ENCODE peak calls at places on chromosomes 3 and 15, in five cellular contexts. Z is Peyer's patch, C is SK-N-SH, N is SJSA1, K is IMR-90. P is an unnamed sample.

GRCh38 chr15:90165157-90165556 is 36.0 kb upstream of the SEMA4B start:
- DNase-seq in K (no peak), N (no peak), Z (no peak), C (no peak), P (no peak)

GRCh38 chr15:74821091-74821789 is 5.2 kb upstream of the CPLX3 start:
- DNase-seq in K (no peak), C (peak; percentile 56), N (no peak), Z (peak; percentile 62), P (no peak)

GRCh38 chr3:31285808-31286486 is 246.8 kb upstream of the STT3B start:
- DNase-seq in Z (no peak), C (no peak), N (no peak), K (no peak), P (no peak)

GRCh38 chr3:173037840-173038483 is 103.1 kb downstream of the SPATA16 start:
- DNase-seq in N (no peak), C (no peak), K (no peak), Z (no peak), P (no peak)

GRCh38 chr3:113947372-113948014 is at the start of gene ZDHHC23:
- DNase-seq in Z (peak; percentile 53), C (peak; percentile 86), N (peak; percentile 40), K (peak; percentile 34), P (peak; percentile 71)

GRCh38 chr15:100338971-100339444 is 2.8 kb downstream of the ADAMTS17 start:
- DNase-seq in C (peak; percentile 72), N (no peak), Z (peak; percentile 40), K (peak; percentile 24), P (peak; percentile 75)

GRCh38 chr3:51729005-51729633 is 22.3 kb downstream of the GRM2 start:
- DNase-seq in C (no peak), K (no peak), Z (no peak), N (no peak), P (no peak)

GRCh38 chr15:92400980-92401787 is 7.5 kb downstream of the ST8SIA2 start:
- DNase-seq in C (no peak), N (no peak), Z (no peak), K (no peak), P (no peak)

GRCh38 chr3:111859974-111860859 is 1.2 kb downstream of the PHLDB2 start:
- DNase-seq in N (peak; percentile 76), Z (peak; percentile 70), C (peak; percentile 69), K (peak; percentile 87), P (peak; percentile 11)
- H3K4me1 ChIP-seq in N (peaks cover 45% of the 10 kb centered on the region), Z (no peaks in the 10 kb centered on the region), C (peaks cover 7% of the 10 kb centered on the region), K (peaks cover under 1% of the 10 kb centered on the region), P (peaks cover 5% of the 10 kb centered on the region)

GRCh38 chr15:67820992-67821783 is 4.1 kb upstream of the SKOR1 start:
- DNase-seq in N (peak; percentile 65), K (peak; percentile 51), Z (no peak), C (no peak), P (no peak)

GRCh38 chr15:67822537-67823370 is 2.6 kb upstream of the SKOR1 start:
- DNase-seq in C (peak; percentile 81), K (no peak), Z (no peak), N (no peak), P (no peak)

GRCh38 chr15:67823371-67824156 is 1.7 kb upstream of the SKOR1 start:
- DNase-seq in N (no peak), K (no peak), C (peak; percentile 84), Z (no peak), P (peak; percentile 37)

GRCh38 chr15:67820147-67820991 is 4.9 kb upstream of the SKOR1 start:
- DNase-seq in N (no peak), C (no peak), K (no peak), Z (no peak), P (no peak)

DNA sequence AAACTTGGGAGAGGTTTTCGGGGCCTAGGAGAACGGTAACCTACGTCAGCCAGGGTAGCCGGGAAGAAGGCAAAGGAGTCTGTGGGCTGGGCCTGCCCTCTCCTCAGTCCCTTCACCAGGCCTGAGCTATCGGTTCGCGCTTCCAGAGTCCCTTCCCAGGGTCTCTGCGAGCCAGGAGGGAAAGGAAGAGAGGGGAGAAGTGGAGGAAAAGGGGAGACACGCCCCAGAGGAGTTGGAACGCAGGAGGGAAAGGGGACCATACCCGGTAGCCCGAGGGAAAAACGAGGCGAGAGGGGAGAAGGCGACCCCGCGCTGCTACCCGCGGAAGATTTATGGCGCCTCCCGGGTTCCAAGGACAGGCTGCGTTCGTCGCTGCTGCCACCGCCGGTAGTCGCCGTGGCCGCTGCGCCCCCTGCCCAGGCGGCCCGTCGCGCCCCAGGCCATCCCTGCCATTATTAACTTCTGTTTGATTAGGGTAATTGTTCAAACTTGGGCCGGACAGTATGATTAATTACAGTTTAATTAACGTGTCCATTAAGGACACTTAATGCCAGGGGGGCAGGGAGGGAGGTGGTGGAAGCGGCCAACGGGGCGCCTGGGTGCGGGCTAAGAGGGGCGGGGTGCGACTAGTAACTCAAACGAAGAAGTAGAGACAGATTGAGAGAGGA is 3.4 kb upstream of the SKOR1 start:
- DNase-seq in C (peak; percentile 74), K (no peak), N (no peak), Z (no peak), P (no peak)
- H3K4me1 ChIP-seq in C (peaks cover 22% of the 10 kb centered on the region), K (peaks cover 3% of the 10 kb centered on the region), N (peaks cover 4% of the 10 kb centered on the region), Z (peaks cover 27% of the 10 kb centered on the region), P (peaks cover 10% of the 10 kb centered on the region)

GRCh38 chr3:149657796-149658443 is at the start of gene WWTR1:
- DNase-seq in C (peak; percentile 80), Z (peak; percentile 65), N (peak; percentile 97), K (peak; percentile 94), P (no peak)

GRCh38 chr3:149655826-149656599 is 1.8 kb downstream of the WWTR1 start:
- DNase-seq in N (no peak), K (no peak), Z (no peak), C (no peak), P (no peak)

GRCh38 chr3:149658444-149659172 is 783 bp upstream of the WWTR1 start:
- DNase-seq in K (peak; percentile 86), N (peak; percentile 87), Z (peak; percentile 42), C (peak; percentile 40), P (no peak)

GRCh38 chr3:149659173-149659468 is 1.3 kb upstream of the WWTR1 start:
- DNase-seq in C (no peak), K (no peak), Z (no peak), N (no peak), P (no peak)

DNA sequence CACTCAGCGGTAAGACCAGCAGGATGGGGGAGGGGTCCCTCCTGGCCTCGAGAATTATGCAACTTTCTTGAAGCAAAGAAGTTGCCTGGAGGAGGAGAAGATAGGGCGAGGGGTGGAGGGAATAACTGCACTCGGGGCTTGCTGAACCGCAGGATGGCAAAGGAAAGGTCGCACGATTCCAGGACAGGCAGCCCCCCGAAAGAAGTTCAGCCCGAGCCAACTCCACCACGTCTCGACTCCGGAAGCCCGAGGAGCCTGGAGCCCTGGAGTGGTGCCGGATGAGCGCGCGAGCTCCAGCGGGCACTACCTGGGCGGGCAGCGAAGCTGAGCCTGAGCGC is 398 bp downstream of the WWTR1 start:
- DNase-seq in N (peak; percentile 54), K (peak; percentile 59), C (no peak), Z (no peak), P (no peak)
- H3K4me1 ChIP-seq in N (peaks cover 49% of the 10 kb centered on the region), K (peaks cover 7% of the 10 kb centered on the region), C (peaks cover 4% of the 10 kb centered on the region), Z (peaks cover 5% of the 10 kb centered on the region), P (no peaks in the 10 kb centered on the region)

GRCh38 chr3:16258177-16258576 is 6.6 kb downstream of the DPH3 start:
- DNase-seq in N (no peak), Z (no peak), C (no peak), K (no peak), P (no peak)
- H3K4me1 ChIP-seq in N (no peaks in the 10 kb centered on the region), Z (no peaks in the 10 kb centered on the region), C (peaks cover 1% of the 10 kb centered on the region), K (no peaks in the 10 kb centered on the region), P (peaks cover 8% of the 10 kb centered on the region)

DNA sequence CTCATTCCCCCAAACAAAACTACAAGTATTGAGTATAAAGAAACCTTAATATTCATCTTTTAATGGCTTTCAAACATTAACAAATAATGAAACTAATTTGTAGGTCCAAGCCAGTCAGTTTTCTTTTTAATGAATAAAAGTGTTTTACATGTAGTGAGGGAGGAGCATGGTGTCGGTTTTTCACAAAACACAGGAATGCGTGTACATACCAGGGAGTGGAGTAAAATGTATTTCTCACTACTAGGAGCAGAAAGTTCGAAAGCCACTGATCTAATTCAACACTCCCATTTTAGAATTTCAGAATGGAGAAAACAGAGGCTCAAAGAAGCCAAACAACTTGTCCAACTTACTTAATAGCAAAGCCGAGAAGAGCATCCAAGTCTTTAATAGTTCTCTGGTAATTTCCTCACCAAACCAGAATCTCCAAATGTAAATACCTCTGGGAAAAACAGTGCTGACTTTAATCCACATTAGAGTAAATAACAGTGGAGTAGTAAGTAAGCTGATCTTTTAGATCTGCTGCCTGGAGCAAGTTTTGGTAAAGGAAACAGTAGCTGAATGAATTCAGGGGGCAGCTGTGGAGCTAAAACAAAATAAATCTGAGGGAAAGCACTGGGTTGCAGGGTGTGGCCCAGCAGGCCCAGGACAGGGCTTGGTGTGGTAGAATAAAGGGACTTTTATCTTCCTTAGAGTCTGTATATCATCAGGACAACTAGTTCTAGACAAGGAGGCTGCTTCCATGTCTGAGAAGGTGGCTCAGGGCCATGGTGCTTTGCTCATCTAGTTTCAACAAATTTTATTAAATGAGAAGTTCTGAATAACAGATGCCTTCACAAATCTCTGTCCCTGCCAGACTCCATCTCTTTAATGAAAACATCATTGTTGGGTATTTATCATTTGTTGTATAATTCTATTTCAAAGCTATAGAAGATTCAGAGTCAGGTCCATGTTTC is 7.8 kb downstream of the ANP32A start:
- DNase-seq in K (no peak), Z (no peak), C (no peak), N (peak; percentile 22), P (no peak)
- H3K4me1 ChIP-seq in K (peaks cover 19% of the 10 kb centered on the region), Z (peaks cover 10% of the 10 kb centered on the region), C (peaks cover 56% of the 10 kb centered on the region), N (peaks cover 29% of the 10 kb centered on the region), P (peaks cover 50% of the 10 kb centered on the region)